ENCODE peak calls at places on chromosomes 12 and 14, in four cellular contexts. B is K562, I is HepG2, Z is GM12878. O is an unnamed sample.
A peak's percentile ranks its signal among the peaks of the same experiment; 100 is the strongest.

GRCh38 chr14:79629891-79630560 is 581.3 kb downstream of the DIO2 start:
- DNase-seq in I (no peak), Z (no peak), B (no peak), O (no peak)

GRCh38 chr12:76644950-76645349 is 85.4 kb upstream of the OSBPL8 start:
- DNase-seq in I (no peak), B (no peak), Z (no peak), O (no peak)

GRCh38 chr14:61563162-61563511 is 132.2 kb upstream of the HIF1A start:
- DNase-seq in I (no peak), Z (no peak), B (no peak), O (no peak)

GRCh38 chr12:110223777-110224378 is 57.2 kb upstream of the ATP2A2 start:
- DNase-seq in I (no peak), B (no peak), Z (no peak), O (no peak)

GRCh38 chr12:92933606-92934005 is 4.5 kb upstream of the EEA1 start:
- DNase-seq in I (no peak), B (no peak), Z (no peak), O (no peak)

GRCh38 chr12:52837341-52837741 is 3.2 kb upstream of the KRT79 start:
- DNase-seq in I (no peak), Z (no peak), B (no peak), O (no peak)

GRCh38 chr12:114812858-114813761 is 129.1 kb upstream of the TBX3 start:
- DNase-seq in I (peak; percentile 75), B (no peak), Z (no peak), O (no peak)

GRCh38 chr12:68279227-68280054 is 26.0 kb upstream of the IL22 start:
- DNase-seq in I (peak; percentile 5), Z (no peak), B (no peak), O (no peak)

GRCh38 chr14:33282181-33282580 is 343.5 kb downstream of the NPAS3 start:
- DNase-seq in Z (no peak), I (no peak), B (no peak), O (no peak)

GRCh38 chr12:51270067-51270846 is at the start of gene SMAGP:
- DNase-seq in B (peak; percentile 83), I (peak; percentile 40), Z (no peak), O (no peak)

GRCh38 chr12:15629108-15629507 is 160.1 kb downstream of the EPS8 start:
- DNase-seq in I (peak; percentile 99), Z (peak; percentile 46), B (no peak), O (no peak)

GRCh38 chr12:113766133-113766879 is 199.8 kb downstream of the RBM19 start:
- DNase-seq in B (no peak), I (peak; percentile 87), Z (no peak), O (no peak)

GRCh38 chr12:113758165-113758924 is 207.8 kb downstream of the RBM19 start:
- DNase-seq in I (no peak), Z (no peak), B (peak; percentile 50), O (no peak)

GRCh38 chr12:113759135-113759534 is 207.0 kb downstream of the RBM19 start:
- DNase-seq in Z (no peak), B (no peak), I (no peak), O (no peak)

GRCh38 chr12:113762849-113763816 is 203.0 kb downstream of the RBM19 start:
- DNase-seq in I (no peak), B (no peak), Z (no peak), O (no peak)

GRCh38 chr12:113762155-113762848 is 203.8 kb downstream of the RBM19 start:
- DNase-seq in Z (no peak), B (no peak), I (no peak), O (no peak)
- TF ChIP-seq GABPA in Z (no peak), B (no peak), I (no peak), O (no peak)

GRCh38 chr14:104134061-104134965 is 4.1 kb upstream of the KIF26A start:
- DNase-seq in I (no peak), Z (no peak), B (no peak), O (no peak)

GRCh38 chr14:104131968-104132732 is 6.2 kb upstream of the KIF26A start:
- DNase-seq in B (no peak), I (no peak), Z (no peak), O (no peak)

GRCh38 chr14:104130974-104131651 is 7.3 kb upstream of the KIF26A start:
- DNase-seq in Z (no peak), B (no peak), I (peak; percentile 23), O (peak; percentile 40)

GRCh38 chr14:104133496-104133895 is 4.9 kb upstream of the KIF26A start:
- DNase-seq in Z (no peak), I (no peak), B (no peak), O (no peak)

DNA sequence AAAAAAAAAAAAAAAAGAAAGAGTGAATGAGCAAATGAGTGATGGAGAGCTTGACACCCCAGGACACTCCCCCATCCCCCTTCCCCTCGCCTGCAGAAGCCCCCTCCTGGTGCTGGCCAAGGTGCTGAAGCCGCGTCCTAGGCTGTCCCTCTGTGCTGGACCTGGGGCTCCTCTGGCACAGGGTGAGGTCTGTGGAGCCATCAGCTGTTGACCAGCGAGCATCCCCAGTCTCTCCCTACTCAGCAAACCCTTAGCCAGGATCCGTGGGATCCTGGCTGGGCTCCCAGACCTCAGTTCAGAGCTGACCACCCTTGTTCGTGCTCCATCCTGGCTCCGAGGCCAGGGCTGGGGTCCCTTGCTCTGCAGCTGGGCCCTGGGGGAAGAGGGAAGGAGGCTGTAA is 5.4 kb upstream of the KIF26A start:
- DNase-seq in B (no peak), Z (no peak), I (no peak), O (no peak)
- TF ChIP-seq REST in B (no peak), Z (peak; percentile 54), I (peak; percentile 85), O (peak; percentile 85)

GRCh38 chr14:91323671-91324605 is 79.4 kb upstream of the GPR68 start:
- DNase-seq in Z (peak; percentile 75), I (peak; percentile 45), B (peak; percentile 69), O (peak; percentile 75)
- TF ChIP-seq POLR2AphosphoS5 in Z (peak; percentile 48), I (no peak), B (no peak), O (no peak)

DNA sequence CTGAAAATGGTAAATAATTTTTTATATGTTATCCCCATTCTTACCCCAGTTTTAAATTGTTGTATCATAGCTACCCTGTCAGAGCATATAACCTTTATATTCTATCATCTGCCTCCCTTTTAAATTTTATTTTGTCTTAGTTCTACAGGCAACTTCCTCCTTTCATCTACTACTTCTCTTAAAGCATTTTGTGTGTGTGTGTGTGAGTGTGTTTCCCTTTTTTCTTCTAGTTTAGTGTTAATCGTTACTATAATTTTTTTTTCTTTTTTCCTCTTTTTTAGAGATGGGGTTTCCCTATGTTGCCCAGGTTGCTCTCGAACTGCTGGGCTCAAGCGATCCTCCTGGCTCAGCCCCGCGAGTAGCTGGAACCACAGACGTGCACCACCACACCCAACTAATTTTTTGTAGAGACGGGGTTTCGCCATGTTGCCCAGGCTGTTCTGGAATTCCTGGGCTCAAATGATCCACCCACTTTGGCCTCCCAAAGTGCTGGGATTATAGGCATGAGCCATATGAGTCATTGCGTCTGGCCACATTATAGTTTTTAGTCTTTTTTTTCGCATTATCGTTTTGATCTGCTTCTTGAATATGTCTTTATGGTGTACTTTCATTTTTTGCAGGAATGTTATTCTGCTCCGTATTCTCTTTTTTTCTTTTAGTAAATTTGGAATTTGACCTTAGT is 33.1 kb upstream of the FBXO34 start:
- DNase-seq in Z (no peak), B (no peak), I (no peak), O (peak; percentile 60)
- TF ChIP-seq GABPA in Z (no peak), B (no peak), I (no peak), O (no peak)

GRCh38 chr12:64451687-64452558 is at the start of gene TBK1:
- DNase-seq in Z (peak; percentile 53), B (peak; percentile 93), I (peak; percentile 80), O (peak; percentile 80)
- TF ChIP-seq REST in Z (peak; percentile 8), B (peak; percentile 42), I (no peak), O (no peak)

GRCh38 chr14:95464103-95464502 is 52.3 kb downstream of the SYNE3 start:
- DNase-seq in Z (no peak), I (no peak), B (no peak), O (no peak)

GRCh38 chr14:95462491-95462890 is 54.0 kb downstream of the SYNE3 start:
- DNase-seq in I (no peak), Z (no peak), B (no peak), O (no peak)

GRCh38 chr14:95463173-95463901 is 53.1 kb downstream of the SYNE3 start:
- DNase-seq in I (no peak), B (no peak), Z (no peak), O (peak; percentile 12)

GRCh38 chr14:95458459-95458858 is 58.0 kb downstream of the SYNE3 start:
- DNase-seq in Z (no peak), I (no peak), B (no peak), O (no peak)

GRCh38 chr14:95460647-95461478 is 55.6 kb downstream of the SYNE3 start:
- DNase-seq in Z (no peak), B (no peak), I (no peak), O (no peak)
- TF ChIP-seq POLR2AphosphoS5 in Z (no peak), B (no peak), I (no peak), O (no peak)

DNA sequence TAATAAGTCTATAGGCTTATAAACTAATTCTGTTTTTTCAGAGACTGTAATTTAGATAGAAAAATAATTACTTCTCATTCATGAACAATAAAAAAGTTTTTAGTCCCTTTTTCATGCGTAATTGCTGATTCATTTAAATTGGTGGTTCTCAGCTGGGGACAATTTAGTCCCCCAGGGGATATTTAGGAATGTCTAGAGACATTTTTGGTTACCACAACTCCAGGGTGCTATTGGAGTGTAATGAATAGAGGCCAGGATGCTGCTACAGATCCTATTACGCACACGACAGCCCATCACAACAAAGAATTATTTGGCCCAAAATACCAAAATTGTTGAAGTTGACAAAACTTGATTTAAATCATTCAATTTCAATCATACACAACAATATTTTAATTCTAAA is 22.8 kb upstream of the VCPKMT start:
- DNase-seq in B (no peak), Z (no peak), I (no peak), O (no peak)
- TF ChIP-seq GABPA in B (no peak), Z (no peak), I (no peak), O (no peak)

GRCh38 chr12:100534625-100535227 is 38.8 kb upstream of the GAS2L3 start:
- DNase-seq in I (no peak), B (no peak), Z (no peak), O (no peak)
- TF ChIP-seq REST in I (no peak), B (no peak), Z (no peak), O (no peak)